ENCODE peak calls at places on chromosomes 7 and 10, in five cellular contexts. E is breast epithelium, N is GM20000, G is brain microvascular endothelial cell, M is osteocyte. A is an unnamed sample.

GRCh38 chr10:5034588-5034987 is 30.9 kb upstream of the AKR1C2 start:
- DNase-seq in E (no peak), N (no peak), G (no peak), M (peak; percentile 19), A (no peak)

GRCh38 chr7:128909605-128910568 is 622 bp downstream of the KCP start:
- DNase-seq in E (no peak), N (no peak), G (peak; percentile 32), M (no peak), A (no peak)

GRCh38 chr10:102630663-102631062 is 13.6 kb upstream of the TRIM8 start:
- DNase-seq in E (no peak), N (no peak), G (no peak), M (no peak), A (no peak)

GRCh38 chr10:11901036-11901301 is 77.8 kb downstream of the PROSER2 start:
- DNase-seq in E (no peak), N (no peak), G (no peak), M (no peak), A (no peak)

GRCh38 chr10:113062977-113063967 is 113.2 kb downstream of the TCF7L2 start:
- DNase-seq in E (no peak), N (no peak), G (no peak), M (no peak), A (no peak)

GRCh38 chr10:62626096-62626495 is 178.4 kb upstream of the ADO start:
- DNase-seq in E (no peak), N (no peak), G (no peak), M (no peak), A (no peak)

GRCh38 chr7:4434306-4434705 is 247.8 kb upstream of the FOXK1 start:
- DNase-seq in E (no peak), N (no peak), G (no peak), M (peak; percentile 25), A (no peak)

GRCh38 chr10:49394933-49395740 is 752 bp downstream of the DRGX start:
- DNase-seq in E (no peak), N (peak; percentile 52), G (no peak), M (no peak), A (no peak)

GRCh38 chr10:79142064-79142491 is 73.3 kb downstream of the ZMIZ1 start:
- DNase-seq in E (no peak), N (no peak), G (peak; percentile 40), M (no peak), A (no peak)

GRCh38 chr7:23468721-23469149 is 1.6 kb downstream of the IGF2BP3 start:
- DNase-seq in E (no peak), N (no peak), G (no peak), M (no peak), A (no peak)

GRCh38 chr10:124298891-124299290 is 119.8 kb downstream of the OAT start:
- DNase-seq in E (no peak), N (no peak), G (no peak), M (peak; percentile 66), A (peak; percentile 2)

GRCh38 chr10:112958275-112958995 is 8.4 kb downstream of the TCF7L2 start:
- DNase-seq in E (no peak), N (no peak), G (peak; percentile 59), M (no peak), A (no peak)

GRCh38 chr7:1049801-1050200 is 5.5 kb downstream of the GPR146 start:
- DNase-seq in E (no peak), N (no peak), G (no peak), M (no peak), A (no peak)

DNA sequence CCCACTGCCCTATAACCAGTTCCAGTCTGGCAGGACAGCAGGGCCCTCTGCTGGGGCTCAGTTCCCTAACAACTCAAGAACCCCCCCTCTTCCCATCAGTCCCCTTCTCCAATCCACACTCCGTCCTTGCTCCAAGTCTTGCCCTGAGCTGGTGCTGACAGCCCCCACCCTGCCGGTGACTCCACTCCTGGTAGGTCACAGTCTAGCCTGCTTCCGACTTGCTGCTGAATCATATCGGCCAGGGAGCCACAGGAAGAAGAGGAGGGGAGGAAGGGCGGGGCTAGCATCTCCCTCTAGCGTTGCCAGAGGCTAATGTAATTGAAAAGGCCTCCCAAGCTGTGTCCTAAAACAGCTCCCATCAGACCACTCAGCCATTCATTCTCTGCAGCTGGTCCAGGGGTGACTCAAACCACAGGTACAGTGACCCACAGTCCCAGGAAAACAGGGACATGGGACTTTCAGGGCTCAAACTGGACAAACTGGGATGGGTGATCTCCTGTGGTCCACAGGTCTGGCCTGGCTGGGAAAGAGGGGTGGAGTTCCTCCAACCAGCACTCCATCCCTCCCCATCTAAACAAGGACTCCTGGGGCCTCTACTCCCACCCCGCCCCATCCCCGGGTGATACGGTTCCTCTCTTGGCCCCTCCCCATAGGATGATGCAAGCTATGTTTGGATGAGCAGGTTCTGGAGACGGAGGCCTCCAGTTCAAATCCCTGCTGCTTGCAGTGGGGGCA is 158.8 kb downstream of the SH3PXD2A start:
- DNase-seq in E (no peak), N (peak; percentile 84), G (peak; percentile 98), M (no peak), A (peak; percentile 30)
- TF ChIP-seq CTCF in E (no peak), N (no peak), G (peak; percentile 76), M (peak; percentile 26), A (no peak)

GRCh38 chr7:101814081-101814995 is 3.1 kb upstream of the CUX1 start:
- DNase-seq in E (no peak), N (peak; percentile 92), G (no peak), M (no peak), A (peak; percentile 70)
- TF ChIP-seq CTCF in E (no peak), N (peak; percentile 78), G (peak; percentile 34), M (peak; percentile 71), A (no peak)

DNA sequence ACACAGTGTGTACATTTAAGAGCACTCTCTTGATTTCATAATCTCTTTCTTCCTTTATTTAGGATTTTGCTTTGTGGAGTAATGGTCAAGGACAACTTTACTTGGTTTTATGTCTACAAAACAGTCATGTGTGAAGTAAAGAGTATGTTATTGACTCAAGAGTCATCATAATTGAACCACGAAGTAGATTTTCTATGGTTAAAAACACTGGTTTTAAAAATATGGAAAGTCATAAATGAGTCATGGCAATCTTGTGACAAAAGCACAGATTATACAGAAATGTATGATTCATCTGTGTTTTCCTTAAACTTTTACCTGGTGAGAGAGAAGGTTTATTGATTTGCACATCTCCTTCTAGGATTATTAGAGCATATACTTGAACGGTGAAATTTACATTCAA is 969.7 kb downstream of the GATA3 start:
- DNase-seq in E (no peak), N (no peak), G (no peak), M (no peak), A (no peak)
- TF ChIP-seq CTCF in E (no peak), N (no peak), G (no peak), M (no peak), A (no peak)

GRCh38 chr7:17159500-17160037 is 138.9 kb upstream of the AHR start:
- DNase-seq in E (no peak), N (peak; percentile 45), G (no peak), M (no peak), A (no peak)

GRCh38 chr7:17153571-17153970 is 144.9 kb upstream of the AHR start:
- DNase-seq in E (no peak), N (no peak), G (no peak), M (no peak), A (no peak)

GRCh38 chr7:17152698-17153097 is 145.8 kb upstream of the AHR start:
- DNase-seq in E (no peak), N (no peak), G (no peak), M (no peak), A (no peak)

GRCh38 chr7:17155529-17155928 is 142.9 kb upstream of the AHR start:
- DNase-seq in E (no peak), N (no peak), G (no peak), M (no peak), A (no peak)

GRCh38 chr7:17158261-17158660 is 140.2 kb upstream of the AHR start:
- DNase-seq in E (no peak), N (no peak), G (no peak), M (no peak), A (no peak)
- TF ChIP-seq CTCF in E (no peak), N (no peak), G (no peak), M (no peak), A (no peak)

DNA sequence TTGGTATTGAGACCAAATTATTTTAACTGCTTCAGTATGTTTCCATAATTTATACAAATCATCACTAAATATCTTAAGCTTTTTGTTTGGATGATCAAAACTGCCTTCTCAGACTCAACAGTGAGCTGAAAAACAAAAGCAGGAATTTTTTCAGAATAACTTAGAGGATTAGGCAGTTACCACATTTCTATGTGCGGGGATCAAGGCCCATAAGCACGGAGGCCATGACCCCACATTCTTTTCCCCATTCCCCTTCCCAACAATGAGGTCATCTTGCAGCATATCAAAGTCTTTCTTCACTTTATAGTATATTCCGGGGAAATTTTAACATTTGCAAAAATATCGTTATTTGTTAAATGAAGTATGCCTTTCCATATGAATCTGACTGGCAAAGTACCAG is 125.8 kb downstream of the ELMO1 start:
- DNase-seq in E (no peak), N (no peak), G (no peak), M (no peak), A (no peak)
- TF ChIP-seq CTCF in E (no peak), N (no peak), G (no peak), M (no peak), A (no peak)

DNA sequence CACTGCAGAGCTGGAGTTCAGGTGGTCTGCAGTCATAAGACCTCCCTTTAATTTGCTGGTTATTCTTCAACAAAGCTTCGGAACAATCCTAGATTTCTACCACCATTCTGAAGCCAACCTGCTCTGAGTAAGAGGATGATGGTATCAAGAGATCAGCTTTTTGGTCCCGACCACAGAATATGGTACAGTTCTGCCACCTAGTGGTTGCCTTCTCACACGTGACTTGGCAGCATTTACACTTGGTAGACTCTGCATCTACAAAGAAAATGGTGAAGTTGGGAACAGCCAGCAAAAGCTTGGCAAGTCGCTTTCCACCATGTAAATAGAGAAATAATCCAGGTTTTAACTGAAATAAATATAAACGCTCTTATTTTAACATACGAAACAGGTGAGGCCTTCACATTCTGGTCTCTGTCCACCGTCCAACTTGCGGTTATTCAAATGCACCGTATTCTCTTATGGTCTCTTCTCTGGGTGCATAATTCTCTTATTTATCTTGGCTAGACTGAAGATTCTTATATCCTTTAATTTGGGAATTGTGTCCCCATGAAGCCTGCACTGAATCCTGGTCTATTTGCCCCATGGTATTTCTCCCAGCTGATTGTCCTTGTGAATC is 173.9 kb upstream of the GRM3 start:
- DNase-seq in E (no peak), N (peak; percentile 49), G (peak; percentile 59), M (peak; percentile 84), A (no peak)
- TF ChIP-seq CTCF in E (peak; percentile 27), N (peak; percentile 54), G (peak; percentile 71), M (peak; percentile 83), A (no peak)

GRCh38 chr7:133419036-133419435 is 166.2 kb downstream of the EXOC4 start:
- DNase-seq in E (no peak), N (no peak), G (no peak), M (no peak), A (no peak)

GRCh38 chr7:133428876-133429275 is 176.0 kb downstream of the EXOC4 start:
- DNase-seq in E (no peak), N (no peak), G (no peak), M (no peak), A (no peak)

GRCh38 chr7:133429371-133429770 is 176.5 kb downstream of the EXOC4 start:
- DNase-seq in E (no peak), N (no peak), G (no peak), M (no peak), A (no peak)

DNA sequence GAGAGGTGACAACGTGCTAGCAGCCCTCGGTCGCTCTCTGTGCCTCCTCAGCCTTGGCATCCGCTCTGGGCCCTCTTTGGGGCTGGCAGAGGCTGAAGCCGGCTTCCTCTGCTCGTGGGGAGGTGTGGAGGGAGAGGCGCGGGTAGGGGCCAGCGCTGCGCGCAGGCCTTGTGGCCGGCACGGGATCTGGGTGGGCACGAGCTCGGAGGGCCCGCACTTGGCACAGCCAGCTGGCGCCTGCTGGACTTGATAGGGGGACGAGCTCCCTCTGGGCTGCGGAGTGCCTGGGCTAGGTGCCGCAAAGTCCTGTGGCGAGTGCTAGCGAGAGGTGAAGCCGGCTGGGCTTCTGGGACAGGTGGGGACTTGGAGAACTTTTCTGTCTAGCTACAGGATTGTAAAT is 170.7 kb downstream of the EXOC4 start:
- DNase-seq in E (no peak), N (no peak), G (no peak), M (no peak), A (no peak)
- TF ChIP-seq CTCF in E (no peak), N (no peak), G (no peak), M (no peak), A (no peak)

A was measured in activated B cell treated with CpG ODN at 0.5 μM for 24 hours.